ENCODE peak calls at places on chromosome 4, in six cellular contexts. H is GM12864, Z is activated B cell treated with CpG ODN at 0.5 μM for 24 hours, X is fibroblast of lung, Y is fibroblast of the aortic adventitia, I is A549. P is an unnamed sample.

GRCh38 chr4:146271466-146271865 is 57.1 kb downstream of the REELD1 start:
- DNase-seq in H (no peak), Z (no peak), X (no peak), Y (no peak), I (no peak), P (no peak)

GRCh38 chr4:84239278-84239845 is 259.7 kb downstream of the NKX6-1 start:
- DNase-seq in H (no peak), Z (no peak), X (no peak), Y (no peak), I (no peak), P (no peak)

GRCh38 chr4:13777341-13777740 is 149.8 kb upstream of the BOD1L1 start:
- DNase-seq in H (no peak), Z (no peak), X (no peak), Y (no peak), I (no peak), P (no peak)

GRCh38 chr4:10655968-10656367 is 28.6 kb downstream of the CLNK start:
- DNase-seq in H (no peak), Z (no peak), X (peak), Y (peak), I (no peak), P (no peak)

GRCh38 chr4:64539234-64539849 is 130.1 kb upstream of the TECRL start:
- DNase-seq in H (peak), Z (no peak), X (peak), Y (peak), I (peak), P (no peak)

GRCh38 chr4:2141762-2142520 is 82.8 kb downstream of the NAT8L start:
- DNase-seq in H (no peak), Z (no peak), X (peak), Y (no peak), I (no peak), P (peak)

GRCh38 chr4:186486172-186486571 is 69.2 kb downstream of the MTNR1A start:
- DNase-seq in H (no peak), Z (no peak), X (peak), Y (no peak), I (no peak), P (no peak)

GRCh38 chr4:11720292-11720691 is 291.6 kb upstream of the HS3ST1 start:
- DNase-seq in H (no peak), Z (no peak), X (peak), Y (peak), I (peak), P (no peak)

GRCh38 chr4:125434136-125434535 is 119.4 kb downstream of the FAT4 start:
- DNase-seq in H (no peak), Z (no peak), X (peak), Y (peak), I (no peak), P (no peak)

GRCh38 chr4:146916479-146917076 is 29.1 kb downstream of the TTC29 start:
- DNase-seq in H (peak), Z (no peak), X (peak), Y (peak), I (peak), P (no peak)

GRCh38 chr4:47221721-47222120 is 190.4 kb downstream of the GABRB1 start:
- DNase-seq in H (no peak), Z (no peak), X (peak), Y (peak), I (no peak), P (no peak)

GRCh38 chr4:171929477-171929876 is 116.3 kb downstream of the GALNTL6 start:
- DNase-seq in H (no peak), Z (no peak), X (no peak), Y (no peak), I (no peak), P (no peak)

GRCh38 chr4:107564326-107564725 is 155.7 kb downstream of the PAPSS1 start:
- DNase-seq in H (no peak), Z (no peak), X (peak), Y (peak), I (no peak), P (no peak)

GRCh38 chr4:73922317-73922716 is 53.1 kb downstream of the CXCL1 start:
- DNase-seq in H (no peak), Z (no peak), X (no peak), Y (no peak), I (no peak), P (no peak)

GRCh38 chr4:151808120-151808529 is 47.3 kb upstream of the GATB start:
- DNase-seq in H (no peak), Z (no peak), X (peak), Y (no peak), I (no peak), P (no peak)

GRCh38 chr4:136424052-136424451 is 1108.2 kb downstream of the PCDH18 start:
- DNase-seq in H (no peak), Z (no peak), X (no peak), Y (no peak), I (no peak), P (no peak)

GRCh38 chr4:158172558-158173258 is at the start of gene GASK1B:
- DNase-seq in H (no peak), Z (no peak), X (peak), Y (peak), I (peak), P (no peak)

GRCh38 chr4:138650917-138651564 is 364.5 kb upstream of the NOCT start:
- DNase-seq in H (no peak), Z (no peak), X (peak), Y (peak), I (peak), P (no peak)

GRCh38 chr4:48237996-48238645 is 31.5 kb downstream of the TEC start:
- DNase-seq in H (no peak), Z (no peak), X (no peak), Y (peak), I (peak), P (no peak)

GRCh38 chr4:185534850-185535761 is at the start of gene PDLIM3:
- DNase-seq in H (no peak), Z (no peak), X (peak), Y (no peak), I (no peak), P (no peak)

GRCh38 chr4:1464581-1465171 is 58.4 kb upstream of the NKX1-1 start:
- DNase-seq in H (no peak), Z (no peak), X (no peak), Y (no peak), I (no peak), P (peak)

GRCh38 chr4:70778888-70779422 is 57.2 kb downstream of the RUFY3 start:
- DNase-seq in H (no peak), Z (no peak), X (peak), Y (peak), I (no peak), P (no peak)

GRCh38 chr4:107619065-107619464 is 101.0 kb downstream of the PAPSS1 start:
- DNase-seq in H (no peak), Z (no peak), X (peak), Y (peak), I (no peak), P (no peak)

GRCh38 chr4:25859429-25860148 is 3.2 kb downstream of the SEL1L3 start:
- DNase-seq in H (no peak), Z (no peak), X (peak), Y (no peak), I (no peak), P (no peak)

GRCh38 chr4:109611045-109611616 is 51.1 kb downstream of the MCUB start:
- DNase-seq in H (no peak), Z (no peak), X (peak), Y (peak), I (no peak), P (no peak)

GRCh38 chr4:92246384-92246783 is 57.4 kb upstream of the GRID2 start:
- DNase-seq in H (no peak), Z (no peak), X (no peak), Y (no peak), I (no peak), P (no peak)

GRCh38 chr4:168920438-168921081 is 89.5 kb downstream of the CBR4 start:
- DNase-seq in H (no peak), Z (no peak), X (no peak), Y (no peak), I (no peak), P (no peak)

GRCh38 chr4:61202100-61202637 is 2.0 kb downstream of the ADGRL3 start:
- DNase-seq in H (no peak), Z (no peak), X (peak), Y (no peak), I (no peak), P (peak)

GRCh38 chr4:94428884-94429283 is 22.9 kb upstream of the PDLIM5 start:
- DNase-seq in H (no peak), Z (no peak), X (no peak), Y (no peak), I (no peak), P (no peak)

GRCh38 chr4:156779046-156779445 is 192.6 kb downstream of the PDGFC start:
- DNase-seq in H (no peak), Z (no peak), X (peak), Y (peak), I (no peak), P (no peak)

GRCh38 chr4:10015140-10015753 is 6.0 kb downstream of the SLC2A9 start:
- DNase-seq in H (no peak), Z (no peak), X (peak), Y (peak), I (peak), P (no peak)

GRCh38 chr4:99649778-99650177 is 7.8 kb downstream of the C4orf54 start:
- DNase-seq in H (no peak), Z (no peak), X (no peak), Y (no peak), I (no peak), P (no peak)

GRCh38 chr4:15744016-15744415 is 34.1 kb upstream of the CD38 start:
- DNase-seq in H (no peak), Z (no peak), X (peak), Y (peak), I (no peak), P (no peak)

DNA sequence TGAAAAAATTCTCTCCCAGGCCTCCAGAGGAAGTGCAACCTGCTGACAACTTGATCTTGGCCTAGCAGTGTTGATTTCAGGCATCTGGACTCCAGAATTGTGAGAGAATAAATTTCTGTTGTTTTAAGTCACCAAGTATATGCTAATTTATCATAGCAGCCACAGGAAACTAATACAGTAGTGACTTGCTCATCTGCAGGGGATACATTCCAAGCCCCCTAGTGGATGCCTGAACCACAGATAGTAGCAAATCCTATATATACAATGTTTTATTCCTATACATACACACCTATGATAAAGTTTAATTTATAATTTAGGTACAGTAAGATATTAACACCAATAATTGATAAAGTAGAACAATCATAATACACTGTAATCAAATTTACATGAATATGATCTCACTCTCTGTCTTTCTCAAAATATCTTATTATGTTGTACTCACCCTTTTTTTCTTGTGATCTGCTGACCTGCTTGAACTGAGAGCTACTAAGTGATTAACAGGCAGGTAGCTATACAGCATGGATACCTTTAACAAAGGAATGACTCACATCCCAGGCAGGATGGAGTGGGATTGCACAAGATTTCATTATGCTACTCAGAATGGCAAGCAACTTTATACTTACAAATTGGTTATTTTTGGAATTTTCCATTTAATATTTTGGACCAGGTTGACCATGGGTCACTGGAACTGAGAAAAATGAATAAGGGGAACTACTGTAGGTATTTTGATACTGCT is 501.1 kb downstream of the KCNIP4 start:
- DNase-seq in H (no peak), Z (no peak), X (no peak), Y (no peak), I (no peak), P (no peak)
- TF ChIP-seq CTCF in H (no peak), Z (no peak), X (no peak), Y (no peak), I (no peak), P (peak)

DNA sequence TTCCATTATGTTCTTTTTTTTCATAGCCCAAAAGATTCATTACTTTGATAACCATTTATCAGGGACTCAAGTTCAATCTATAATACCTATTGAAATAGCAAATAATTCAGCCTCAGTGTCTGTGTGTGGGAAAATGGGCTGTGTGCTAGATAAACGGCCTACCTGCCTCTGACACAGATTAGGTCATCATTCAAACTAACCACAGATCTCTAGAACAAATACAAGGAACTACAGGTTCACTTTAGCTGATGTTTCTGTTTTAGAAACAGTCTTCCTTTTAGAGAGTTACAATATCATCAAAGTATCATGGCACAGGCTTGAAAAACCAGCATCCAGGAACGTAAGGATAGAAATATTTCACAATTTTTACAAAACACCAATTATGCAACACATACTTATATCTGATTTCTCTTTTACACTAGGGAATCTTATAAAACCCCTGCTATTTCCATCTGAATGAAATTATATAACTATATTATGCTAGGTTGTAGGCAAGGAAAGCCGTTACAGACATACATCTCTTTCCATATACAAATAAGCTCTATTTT is 56.6 kb upstream of the MAB21L2 start:
- DNase-seq in H (no peak), Z (no peak), X (no peak), Y (no peak), I (no peak), P (no peak)
- TF ChIP-seq CTCF in H (no peak), Z (no peak), X (no peak), Y (no peak), I (no peak), P (no peak)

GRCh38 chr4:82555279-82555678 is 6.5 kb downstream of the TMEM150C start:
- DNase-seq in H (no peak), Z (no peak), X (no peak), Y (no peak), I (no peak), P (no peak)
- TF ChIP-seq CTCF in H (no peak), Z (no peak), X (no peak), Y (no peak), I (no peak), P (peak)

GRCh38 chr4:78059524-78059889 is 2.4 kb downstream of the FRAS1 start:
- DNase-seq in H (no peak), Z (no peak), X (peak), Y (peak), I (peak), P (no peak)
- TF ChIP-seq CTCF in H (peak), Z (no peak), X (peak), Y (peak), I (peak), P (peak)

GRCh38 chr4:71783972-71784371 is at the start of gene GC:
- DNase-seq in H (no peak), Z (no peak), X (no peak), Y (no peak), I (no peak), P (no peak)
- TF ChIP-seq CTCF in H (no peak), Z (no peak), X (no peak), Y (no peak), I (no peak), P (peak)

GRCh38 chr4:55186123-55186522 is 60.7 kb upstream of the KDR start:
- DNase-seq in H (no peak), Z (no peak), X (no peak), Y (no peak), I (no peak), P (no peak)
- TF ChIP-seq CTCF in H (no peak), Z (no peak), X (no peak), Y (peak), I (no peak), P (peak)

P was measured in type B pancreatic cell.